ENCODE peak calls at places on chromosomes 13 and 19, in seven cellular contexts. K is right atrium auricular region, L is prostate gland, W is adipocyte, S is caudate nucleus, G is type B pancreatic cell, U is GM20000. Z is an unnamed sample.
A peak's percentile ranks its signal among the peaks of the same experiment; 100 is the strongest.

GRCh38 chr19:47471733-47472457 is at the start of gene SLC8A2:
- DNase-seq in S (peak; percentile 19), W (peak; percentile 78), K (no peak), L (peak; percentile 49), G (peak; percentile 92), U (peak; percentile 78), Z (peak; percentile 9)

GRCh38 chr19:17950310-17951150 is 16.4 kb upstream of the KCNN1 start:
- DNase-seq in U (peak; percentile 69), L (no peak), W (peak; percentile 27), K (no peak), G (no peak), S (no peak), Z (no peak)

GRCh38 chr13:60509601-60510386 is 112.8 kb downstream of the TDRD3 start:
- DNase-seq in W (peak; percentile 7), G (no peak), S (no peak), L (no peak), K (no peak), U (no peak), Z (no peak)

GRCh38 chr19:40590464-40591265 is 10.5 kb upstream of the LTBP4 start:
- DNase-seq in S (no peak), U (no peak), L (no peak), W (no peak), K (no peak), G (peak; percentile 60), Z (no peak)

GRCh38 chr13:90899411-90899810 is 448.1 kb upstream of the MIR17HG start:
- DNase-seq in L (no peak), W (no peak), K (no peak), S (no peak), G (no peak), U (no peak), Z (no peak)

GRCh38 chr19:18898533-18899408 is 2.8 kb upstream of the CERS1 start:
- DNase-seq in S (no peak), U (no peak), W (no peak), K (no peak), L (no peak), G (no peak), Z (no peak)

GRCh38 chr13:28012896-28013295 is 24.4 kb upstream of the URAD start:
- DNase-seq in L (no peak), U (peak; percentile 67), K (no peak), S (no peak), W (no peak), G (no peak), Z (no peak)

GRCh38 chr13:111323549-111323948 is 3.1 kb downstream of the TEX29 start:
- DNase-seq in U (no peak), S (no peak), W (no peak), L (no peak), K (no peak), G (no peak), Z (no peak)

GRCh38 chr13:102879793-102880499 is 34.1 kb downstream of the ERCC5 start:
- DNase-seq in K (no peak), S (no peak), L (no peak), U (no peak), G (no peak), W (no peak), Z (no peak)

GRCh38 chr19:38701455-38702063 is 42.7 kb downstream of the CAPN12 start:
- DNase-seq in W (peak; percentile 42), S (no peak), G (no peak), U (no peak), K (no peak), L (no peak), Z (no peak)

GRCh38 chr19:51799311-51799997 is 4.5 kb downstream of the FPR3 start:
- DNase-seq in G (no peak), K (peak; percentile 96), L (peak; percentile 84), S (peak; percentile 8), U (no peak), W (peak; percentile 91), Z (peak; percentile 69)